ENCODE peak calls at places on chromosomes 3 and 15, in eight cellular contexts. T is NCI-H446; J is lower leg skin; U is hypothalamus; Y is naive thymus-derived CD8-positive, alpha-beta T cell; W is NCI-H345; R is CD8-positive, alpha-beta memory T cell; C is progenitor cell of endocrine pancreas. D is an unnamed sample.

GRCh38 chr15:46442196-46442595 is 807.4 kb downstream of the SQOR start:
- DNase-seq in T (no peak), J (no peak), U (no peak), Y (no peak), W (no peak), R (no peak), C (no peak), D (no peak)

GRCh38 chr3:148948913-148949657 is 42.3 kb upstream of the GYG1 start:
- DNase-seq in T (no peak), J (no peak), U (no peak), Y (no peak), W (no peak), R (no peak), C (no peak), D (no peak)

GRCh38 chr3:155525324-155525833 is 219.5 kb downstream of the PLCH1 start:
- DNase-seq in T (no peak), J (no peak), U (no peak), Y (no peak), W (no peak), R (no peak), C (no peak), D (no peak)

GRCh38 chr3:139302084-139302800 is 41.6 kb upstream of the MRPS22 start:
- DNase-seq in T (no peak), J (peak), U (no peak), Y (no peak), W (no peak), R (no peak), C (no peak), D (peak)

GRCh38 chr15:42749266-42749665 is 12.3 kb upstream of the CDAN1 start:
- DNase-seq in T (no peak), J (no peak), U (no peak), Y (no peak), W (no peak), R (no peak), C (no peak), D (no peak)

GRCh38 chr3:187130346-187131066 is 8.8 kb downstream of the RPL39L start:
- DNase-seq in T (no peak), J (no peak), U (no peak), Y (peak), W (no peak), R (no peak), C (no peak), D (no peak)

GRCh38 chr15:73996939-73997338 is 2.4 kb downstream of the PML start:
- DNase-seq in T (no peak), J (no peak), U (no peak), Y (no peak), W (no peak), R (no peak), C (no peak), D (no peak)

GRCh38 chr15:88419830-88420229 is 47.4 kb downstream of the MRPL46 start:
- DNase-seq in T (no peak), J (no peak), U (no peak), Y (no peak), W (no peak), R (no peak), C (no peak), D (no peak)

GRCh38 chr3:183743231-183743630 is 45.6 kb downstream of the YEATS2 start:
- DNase-seq in T (no peak), J (no peak), U (no peak), Y (no peak), W (no peak), R (no peak), C (no peak), D (no peak)

GRCh38 chr15:66646799-66647198 is 55.2 kb upstream of the SMAD6 start:
- DNase-seq in T (no peak), J (no peak), U (no peak), Y (no peak), W (no peak), R (no peak), C (no peak), D (no peak)

GRCh38 chr15:90004671-90005070 is 3.5 kb downstream of the ZNF710 start:
- DNase-seq in T (no peak), J (peak), U (no peak), Y (no peak), W (no peak), R (no peak), C (no peak), D (no peak)

GRCh38 chr15:58070801-58071418 is 5.4 kb upstream of the ALDH1A2 start:
- DNase-seq in T (peak), J (peak), U (peak), Y (no peak), W (peak), R (no peak), C (peak), D (no peak)

GRCh38 chr3:141659821-141660597 is 78.1 kb upstream of the RNF7 start:
- DNase-seq in T (peak), J (peak), U (peak), Y (no peak), W (peak), R (no peak), C (peak), D (peak)

GRCh38 chr3:118526758-118527526 is 507.7 kb downstream of the IGSF11 start:
- DNase-seq in T (no peak), J (no peak), U (peak), Y (no peak), W (no peak), R (no peak), C (no peak), D (no peak)

GRCh38 chr15:31338879-31339557 is 12.4 kb downstream of the KLF13 start:
- DNase-seq in T (peak), J (no peak), U (peak), Y (no peak), W (peak), R (no peak), C (no peak), D (no peak)

GRCh38 chr3:149216195-149216869 is 5.3 kb downstream of the CP start:
- DNase-seq in T (no peak), J (no peak), U (no peak), Y (no peak), W (no peak), R (no peak), C (no peak), D (no peak)

GRCh38 chr15:50137330-50137761 is 18.3 kb upstream of the ATP8B4 start:
- DNase-seq in T (no peak), J (no peak), U (no peak), Y (no peak), W (no peak), R (no peak), C (no peak), D (no peak)

GRCh38 chr3:159263750-159264561 is 462.1 kb downstream of the MFSD1 start:
- DNase-seq in T (peak), J (no peak), U (peak), Y (no peak), W (peak), R (no peak), C (peak), D (no peak)

GRCh38 chr3:172132159-172132586 is 92.8 kb downstream of the FNDC3B start:
- DNase-seq in T (no peak), J (no peak), U (no peak), Y (no peak), W (no peak), R (no peak), C (no peak), D (no peak)

GRCh38 chr3:66638717-66639116 is 137.9 kb upstream of the LRIG1 start:
- DNase-seq in T (no peak), J (no peak), U (no peak), Y (no peak), W (no peak), R (no peak), C (no peak), D (no peak)

GRCh38 chr3:65963787-65964707 is 74.7 kb downstream of the MAGI1 start:
- DNase-seq in T (no peak), J (no peak), U (no peak), Y (no peak), W (no peak), R (no peak), C (no peak), D (no peak)

GRCh38 chr3:128906031-128906803 is 26.8 kb downstream of the ACAD9 start:
- DNase-seq in T (no peak), J (peak), U (no peak), Y (no peak), W (no peak), R (no peak), C (no peak), D (no peak)

GRCh38 chr15:73897441-73898261 is 24.3 kb downstream of the TBC1D21 start:
- DNase-seq in T (peak), J (no peak), U (no peak), Y (peak), W (no peak), R (peak), C (no peak), D (no peak)

GRCh38 chr15:66772967-66773873 is 71.2 kb downstream of the SMAD6 start:
- DNase-seq in T (no peak), J (no peak), U (no peak), Y (no peak), W (no peak), R (no peak), C (no peak), D (no peak)

GRCh38 chr3:61236556-61236955 is 14.7 kb downstream of the FHIT start:
- DNase-seq in T (no peak), J (no peak), U (no peak), Y (no peak), W (no peak), R (no peak), C (no peak), D (no peak)

GRCh38 chr15:78617131-78617915 is 3.5 kb downstream of the CHRNA3 start:
- DNase-seq in T (peak), J (peak), U (no peak), Y (no peak), W (no peak), R (no peak), C (peak), D (no peak)

GRCh38 chr15:78131295-78132021 is at the start of gene CIB2:
- DNase-seq in T (peak), J (peak), U (peak), Y (peak), W (peak), R (peak), C (peak), D (peak)

GRCh38 chr3:13689373-13690265 is 140.7 kb downstream of the FBLN2 start:
- DNase-seq in T (no peak), J (no peak), U (no peak), Y (no peak), W (peak), R (no peak), C (no peak), D (no peak)

GRCh38 chr3:125240496-125240895 is 27.9 kb upstream of the SLC12A8 start:
- DNase-seq in T (no peak), J (no peak), U (no peak), Y (no peak), W (no peak), R (no peak), C (no peak), D (no peak)

GRCh38 chr3:120506828-120507774 is 56.3 kb upstream of the FSTL1 start:
- DNase-seq in T (peak), J (no peak), U (no peak), Y (no peak), W (no peak), R (no peak), C (no peak), D (no peak)

GRCh38 chr15:78811825-78812183 is 540 bp upstream of the ADAMTS7 start:
- DNase-seq in T (no peak), J (no peak), U (no peak), Y (no peak), W (no peak), R (no peak), C (no peak), D (no peak)

GRCh38 chr15:38714309-38715072 is 149.9 kb upstream of the RASGRP1 start:
- DNase-seq in T (no peak), J (no peak), U (no peak), Y (no peak), W (no peak), R (no peak), C (no peak), D (no peak)

GRCh38 chr15:39235084-39235795 is 345.6 kb upstream of the THBS1 start:
- DNase-seq in T (no peak), J (no peak), U (no peak), Y (no peak), W (no peak), R (no peak), C (no peak), D (no peak)

D was measured in breast epithelium.